ENCODE peak calls at places on chromosome 22, in seven cellular contexts. One of them, this sample, is unnamed.

GRCh38 chr22:42680648-42681047 is 31.5 kb upstream of the CYB5R3 start:
- DNase-seq in colonic mucosa: no peak
- DNase-seq in stimulated activated naive CD4-positive, alpha-beta T cell: no peak
- DNase-seq in stimulated activated CD4-positive, alpha-beta T cell treated with anti-CD3 and anti-CD28 coated beads, Interleukin-1b, Interleukin-23, amount 100 ng/mL, for 24 hours: no peak
- DNase-seq in GM12865: no peak
- DNase-seq in activated CD8-positive, alpha-beta memory T cell treated with anti-CD3 and anti-CD28 coated beads for 24 hours: no peak
- DNase-seq in posterior vena cava: peak
- DNase-seq in this sample: no peak

GRCh38 chr22:37319469-37319868 is 37.2 kb downstream of the CYTH4 start:
- DNase-seq in colonic mucosa: no peak
- DNase-seq in stimulated activated naive CD4-positive, alpha-beta T cell: no peak
- DNase-seq in stimulated activated CD4-positive, alpha-beta T cell treated with anti-CD3 and anti-CD28 coated beads, Interleukin-1b, Interleukin-23, amount 100 ng/mL, for 24 hours: no peak
- DNase-seq in GM12865: no peak
- DNase-seq in activated CD8-positive, alpha-beta memory T cell treated with anti-CD3 and anti-CD28 coated beads for 24 hours: no peak
- DNase-seq in posterior vena cava: no peak
- DNase-seq in this sample: no peak

GRCh38 chr22:25360411-25360810 is 141.0 kb downstream of the CRYBB2 start:
- DNase-seq in colonic mucosa: no peak
- DNase-seq in stimulated activated naive CD4-positive, alpha-beta T cell: no peak
- DNase-seq in stimulated activated CD4-positive, alpha-beta T cell treated with anti-CD3 and anti-CD28 coated beads, Interleukin-1b, Interleukin-23, amount 100 ng/mL, for 24 hours: no peak
- DNase-seq in GM12865: no peak
- DNase-seq in activated CD8-positive, alpha-beta memory T cell treated with anti-CD3 and anti-CD28 coated beads for 24 hours: no peak
- DNase-seq in posterior vena cava: peak
- DNase-seq in this sample: no peak

GRCh38 chr22:40571887-40572286 is 64.6 kb downstream of the MRTFA start:
- DNase-seq in colonic mucosa: no peak
- DNase-seq in stimulated activated naive CD4-positive, alpha-beta T cell: no peak
- DNase-seq in stimulated activated CD4-positive, alpha-beta T cell treated with anti-CD3 and anti-CD28 coated beads, Interleukin-1b, Interleukin-23, amount 100 ng/mL, for 24 hours: no peak
- DNase-seq in GM12865: no peak
- DNase-seq in activated CD8-positive, alpha-beta memory T cell treated with anti-CD3 and anti-CD28 coated beads for 24 hours: no peak
- DNase-seq in posterior vena cava: no peak
- DNase-seq in this sample: no peak

GRCh38 chr22:38868286-38868721 is 3.7 kb downstream of the CBX6 start:
- DNase-seq in colonic mucosa: no peak
- DNase-seq in stimulated activated naive CD4-positive, alpha-beta T cell: no peak
- DNase-seq in stimulated activated CD4-positive, alpha-beta T cell treated with anti-CD3 and anti-CD28 coated beads, Interleukin-1b, Interleukin-23, amount 100 ng/mL, for 24 hours: no peak
- DNase-seq in GM12865: no peak
- DNase-seq in activated CD8-positive, alpha-beta memory T cell treated with anti-CD3 and anti-CD28 coated beads for 24 hours: no peak
- DNase-seq in posterior vena cava: peak
- DNase-seq in this sample: no peak

GRCh38 chr22:28116261-28116673 is 197.2 kb upstream of the PITPNB start:
- DNase-seq in colonic mucosa: no peak
- DNase-seq in stimulated activated naive CD4-positive, alpha-beta T cell: no peak
- DNase-seq in stimulated activated CD4-positive, alpha-beta T cell treated with anti-CD3 and anti-CD28 coated beads, Interleukin-1b, Interleukin-23, amount 100 ng/mL, for 24 hours: no peak
- DNase-seq in GM12865: no peak
- DNase-seq in activated CD8-positive, alpha-beta memory T cell treated with anti-CD3 and anti-CD28 coated beads for 24 hours: no peak
- DNase-seq in posterior vena cava: peak
- DNase-seq in this sample: no peak

GRCh38 chr22:35367331-35367886 is 13.5 kb upstream of the HMOX1 start:
- DNase-seq in colonic mucosa: peak
- DNase-seq in stimulated activated naive CD4-positive, alpha-beta T cell: no peak
- DNase-seq in stimulated activated CD4-positive, alpha-beta T cell treated with anti-CD3 and anti-CD28 coated beads, Interleukin-1b, Interleukin-23, amount 100 ng/mL, for 24 hours: no peak
- DNase-seq in GM12865: peak
- DNase-seq in activated CD8-positive, alpha-beta memory T cell treated with anti-CD3 and anti-CD28 coated beads for 24 hours: no peak
- DNase-seq in posterior vena cava: no peak
- DNase-seq in this sample: no peak

GRCh38 chr22:42856179-42856864 is 751 bp downstream of the ARFGAP3 start:
- DNase-seq in colonic mucosa: peak
- DNase-seq in stimulated activated naive CD4-positive, alpha-beta T cell: peak
- DNase-seq in stimulated activated CD4-positive, alpha-beta T cell treated with anti-CD3 and anti-CD28 coated beads, Interleukin-1b, Interleukin-23, amount 100 ng/mL, for 24 hours: no peak
- DNase-seq in GM12865: peak
- DNase-seq in activated CD8-positive, alpha-beta memory T cell treated with anti-CD3 and anti-CD28 coated beads for 24 hours: peak
- DNase-seq in posterior vena cava: peak
- DNase-seq in this sample: no peak

GRCh38 chr22:20159088-20159487 is 8.2 kb upstream of the CCDC188 start:
- DNase-seq in colonic mucosa: no peak
- DNase-seq in stimulated activated naive CD4-positive, alpha-beta T cell: no peak
- DNase-seq in stimulated activated CD4-positive, alpha-beta T cell treated with anti-CD3 and anti-CD28 coated beads, Interleukin-1b, Interleukin-23, amount 100 ng/mL, for 24 hours: no peak
- DNase-seq in GM12865: no peak
- DNase-seq in activated CD8-positive, alpha-beta memory T cell treated with anti-CD3 and anti-CD28 coated beads for 24 hours: no peak
- DNase-seq in posterior vena cava: no peak
- DNase-seq in this sample: no peak

GRCh38 chr22:21457023-21457787 is 10.0 kb upstream of the TMEM191C start:
- DNase-seq in colonic mucosa: no peak
- DNase-seq in stimulated activated naive CD4-positive, alpha-beta T cell: no peak
- DNase-seq in stimulated activated CD4-positive, alpha-beta T cell treated with anti-CD3 and anti-CD28 coated beads, Interleukin-1b, Interleukin-23, amount 100 ng/mL, for 24 hours: no peak
- DNase-seq in GM12865: no peak
- DNase-seq in activated CD8-positive, alpha-beta memory T cell treated with anti-CD3 and anti-CD28 coated beads for 24 hours: peak
- DNase-seq in posterior vena cava: peak
- DNase-seq in this sample: no peak

GRCh38 chr22:46748948-46749681 is 11.1 kb upstream of the CERK start:
- DNase-seq in colonic mucosa: no peak
- DNase-seq in stimulated activated naive CD4-positive, alpha-beta T cell: peak
- DNase-seq in stimulated activated CD4-positive, alpha-beta T cell treated with anti-CD3 and anti-CD28 coated beads, Interleukin-1b, Interleukin-23, amount 100 ng/mL, for 24 hours: no peak
- DNase-seq in GM12865: no peak
- DNase-seq in activated CD8-positive, alpha-beta memory T cell treated with anti-CD3 and anti-CD28 coated beads for 24 hours: peak
- DNase-seq in posterior vena cava: no peak
- DNase-seq in this sample: no peak

GRCh38 chr22:31969789-31970489 is 25.6 kb downstream of the YWHAH start:
- DNase-seq in colonic mucosa: peak
- DNase-seq in stimulated activated naive CD4-positive, alpha-beta T cell: peak
- DNase-seq in stimulated activated CD4-positive, alpha-beta T cell treated with anti-CD3 and anti-CD28 coated beads, Interleukin-1b, Interleukin-23, amount 100 ng/mL, for 24 hours: peak
- DNase-seq in GM12865: peak
- DNase-seq in activated CD8-positive, alpha-beta memory T cell treated with anti-CD3 and anti-CD28 coated beads for 24 hours: peak
- DNase-seq in posterior vena cava: no peak
- DNase-seq in this sample: peak

GRCh38 chr22:11627798-11628650 is 3900.0 kb upstream of the OR11H1 start:
- DNase-seq in colonic mucosa: no peak
- DNase-seq in stimulated activated naive CD4-positive, alpha-beta T cell: no peak
- DNase-seq in stimulated activated CD4-positive, alpha-beta T cell treated with anti-CD3 and anti-CD28 coated beads, Interleukin-1b, Interleukin-23, amount 100 ng/mL, for 24 hours: no peak
- DNase-seq in GM12865: no peak
- DNase-seq in activated CD8-positive, alpha-beta memory T cell treated with anti-CD3 and anti-CD28 coated beads for 24 hours: no peak
- DNase-seq in posterior vena cava: peak
- DNase-seq in this sample: no peak

GRCh38 chr22:50221410-50222300 is 20.8 kb downstream of the SELENOO start:
- DNase-seq in colonic mucosa: no peak
- DNase-seq in stimulated activated naive CD4-positive, alpha-beta T cell: no peak
- DNase-seq in stimulated activated CD4-positive, alpha-beta T cell treated with anti-CD3 and anti-CD28 coated beads, Interleukin-1b, Interleukin-23, amount 100 ng/mL, for 24 hours: no peak
- DNase-seq in GM12865: no peak
- DNase-seq in activated CD8-positive, alpha-beta memory T cell treated with anti-CD3 and anti-CD28 coated beads for 24 hours: no peak
- DNase-seq in posterior vena cava: peak
- DNase-seq in this sample: no peak

GRCh38 chr22:45742866-45743450 is 71.3 kb downstream of the ATXN10 start:
- DNase-seq in colonic mucosa: no peak
- DNase-seq in stimulated activated naive CD4-positive, alpha-beta T cell: no peak
- DNase-seq in stimulated activated CD4-positive, alpha-beta T cell treated with anti-CD3 and anti-CD28 coated beads, Interleukin-1b, Interleukin-23, amount 100 ng/mL, for 24 hours: no peak
- DNase-seq in GM12865: no peak
- DNase-seq in activated CD8-positive, alpha-beta memory T cell treated with anti-CD3 and anti-CD28 coated beads for 24 hours: no peak
- DNase-seq in posterior vena cava: no peak
- DNase-seq in this sample: no peak

GRCh38 chr22:48520888-48521600 is 1306.6 kb downstream of the BRD1 start:
- DNase-seq in colonic mucosa: no peak
- DNase-seq in stimulated activated naive CD4-positive, alpha-beta T cell: no peak
- DNase-seq in stimulated activated CD4-positive, alpha-beta T cell treated with anti-CD3 and anti-CD28 coated beads, Interleukin-1b, Interleukin-23, amount 100 ng/mL, for 24 hours: no peak
- DNase-seq in GM12865: no peak
- DNase-seq in activated CD8-positive, alpha-beta memory T cell treated with anti-CD3 and anti-CD28 coated beads for 24 hours: no peak
- DNase-seq in posterior vena cava: no peak
- DNase-seq in this sample: no peak

GRCh38 chr22:37462983-37463382 is 23.2 kb downstream of the MFNG start:
- DNase-seq in colonic mucosa: no peak
- DNase-seq in stimulated activated naive CD4-positive, alpha-beta T cell: no peak
- DNase-seq in stimulated activated CD4-positive, alpha-beta T cell treated with anti-CD3 and anti-CD28 coated beads, Interleukin-1b, Interleukin-23, amount 100 ng/mL, for 24 hours: no peak
- DNase-seq in GM12865: no peak
- DNase-seq in activated CD8-positive, alpha-beta memory T cell treated with anti-CD3 and anti-CD28 coated beads for 24 hours: no peak
- DNase-seq in posterior vena cava: no peak
- DNase-seq in this sample: no peak

GRCh38 chr22:19488285-19488684 is 8.6 kb downstream of the CDC45 start:
- DNase-seq in colonic mucosa: no peak
- DNase-seq in stimulated activated naive CD4-positive, alpha-beta T cell: no peak
- DNase-seq in stimulated activated CD4-positive, alpha-beta T cell treated with anti-CD3 and anti-CD28 coated beads, Interleukin-1b, Interleukin-23, amount 100 ng/mL, for 24 hours: no peak
- DNase-seq in GM12865: no peak
- DNase-seq in activated CD8-positive, alpha-beta memory T cell treated with anti-CD3 and anti-CD28 coated beads for 24 hours: no peak
- DNase-seq in posterior vena cava: no peak
- DNase-seq in this sample: no peak

GRCh38 chr22:19723990-19724827 is 870 bp downstream of the GP1BB start:
- DNase-seq in colonic mucosa: no peak
- DNase-seq in stimulated activated naive CD4-positive, alpha-beta T cell: no peak
- DNase-seq in stimulated activated CD4-positive, alpha-beta T cell treated with anti-CD3 and anti-CD28 coated beads, Interleukin-1b, Interleukin-23, amount 100 ng/mL, for 24 hours: no peak
- DNase-seq in GM12865: peak
- DNase-seq in activated CD8-positive, alpha-beta memory T cell treated with anti-CD3 and anti-CD28 coated beads for 24 hours: no peak
- DNase-seq in posterior vena cava: no peak
- DNase-seq in this sample: no peak

GRCh38 chr22:41713004-41713403 is 13.7 kb downstream of the MEI1 start:
- DNase-seq in colonic mucosa: no peak
- DNase-seq in stimulated activated naive CD4-positive, alpha-beta T cell: no peak
- DNase-seq in stimulated activated CD4-positive, alpha-beta T cell treated with anti-CD3 and anti-CD28 coated beads, Interleukin-1b, Interleukin-23, amount 100 ng/mL, for 24 hours: no peak
- DNase-seq in GM12865: no peak
- DNase-seq in activated CD8-positive, alpha-beta memory T cell treated with anti-CD3 and anti-CD28 coated beads for 24 hours: no peak
- DNase-seq in posterior vena cava: no peak
- DNase-seq in this sample: no peak

GRCh38 chr22:20064545-20065262 is 15.3 kb upstream of the DGCR8 start:
- DNase-seq in colonic mucosa: no peak
- DNase-seq in stimulated activated naive CD4-positive, alpha-beta T cell: no peak
- DNase-seq in stimulated activated CD4-positive, alpha-beta T cell treated with anti-CD3 and anti-CD28 coated beads, Interleukin-1b, Interleukin-23, amount 100 ng/mL, for 24 hours: no peak
- DNase-seq in GM12865: no peak
- DNase-seq in activated CD8-positive, alpha-beta memory T cell treated with anti-CD3 and anti-CD28 coated beads for 24 hours: no peak
- DNase-seq in posterior vena cava: no peak
- DNase-seq in this sample: no peak

GRCh38 chr22:36384766-36385400 is 2.9 kb downstream of the MYH9 start:
- DNase-seq in colonic mucosa: no peak
- DNase-seq in stimulated activated naive CD4-positive, alpha-beta T cell: peak
- DNase-seq in stimulated activated CD4-positive, alpha-beta T cell treated with anti-CD3 and anti-CD28 coated beads, Interleukin-1b, Interleukin-23, amount 100 ng/mL, for 24 hours: no peak
- DNase-seq in GM12865: peak
- DNase-seq in activated CD8-positive, alpha-beta memory T cell treated with anti-CD3 and anti-CD28 coated beads for 24 hours: no peak
- DNase-seq in posterior vena cava: no peak
- DNase-seq in this sample: no peak

GRCh38 chr22:16717699-16718558 is 107.3 kb downstream of the XKR3 start:
- DNase-seq in colonic mucosa: no peak
- DNase-seq in stimulated activated naive CD4-positive, alpha-beta T cell: no peak
- DNase-seq in stimulated activated CD4-positive, alpha-beta T cell treated with anti-CD3 and anti-CD28 coated beads, Interleukin-1b, Interleukin-23, amount 100 ng/mL, for 24 hours: no peak
- DNase-seq in GM12865: no peak
- DNase-seq in activated CD8-positive, alpha-beta memory T cell treated with anti-CD3 and anti-CD28 coated beads for 24 hours: no peak
- DNase-seq in posterior vena cava: peak
- DNase-seq in this sample: no peak

GRCh38 chr22:24444729-24445466 is 17.5 kb downstream of the ADORA2A start:
- DNase-seq in colonic mucosa: no peak
- DNase-seq in stimulated activated naive CD4-positive, alpha-beta T cell: no peak
- DNase-seq in stimulated activated CD4-positive, alpha-beta T cell treated with anti-CD3 and anti-CD28 coated beads, Interleukin-1b, Interleukin-23, amount 100 ng/mL, for 24 hours: no peak
- DNase-seq in GM12865: no peak
- DNase-seq in activated CD8-positive, alpha-beta memory T cell treated with anti-CD3 and anti-CD28 coated beads for 24 hours: no peak
- DNase-seq in posterior vena cava: peak
- DNase-seq in this sample: no peak

GRCh38 chr22:26570126-26570525 is 19.8 kb downstream of the TPST2 start:
- DNase-seq in colonic mucosa: peak
- DNase-seq in stimulated activated naive CD4-positive, alpha-beta T cell: no peak
- DNase-seq in stimulated activated CD4-positive, alpha-beta T cell treated with anti-CD3 and anti-CD28 coated beads, Interleukin-1b, Interleukin-23, amount 100 ng/mL, for 24 hours: no peak
- DNase-seq in GM12865: no peak
- DNase-seq in activated CD8-positive, alpha-beta memory T cell treated with anti-CD3 and anti-CD28 coated beads for 24 hours: no peak
- DNase-seq in posterior vena cava: no peak
- DNase-seq in this sample: no peak

GRCh38 chr22:46585340-46586122 is 34.7 kb upstream of the GRAMD4 start:
- DNase-seq in colonic mucosa: no peak
- DNase-seq in stimulated activated naive CD4-positive, alpha-beta T cell: no peak
- DNase-seq in stimulated activated CD4-positive, alpha-beta T cell treated with anti-CD3 and anti-CD28 coated beads, Interleukin-1b, Interleukin-23, amount 100 ng/mL, for 24 hours: no peak
- DNase-seq in GM12865: no peak
- DNase-seq in activated CD8-positive, alpha-beta memory T cell treated with anti-CD3 and anti-CD28 coated beads for 24 hours: no peak
- DNase-seq in posterior vena cava: no peak
- DNase-seq in this sample: no peak

GRCh38 chr22:40107756-40108437 is 69.8 kb upstream of the TNRC6B start:
- DNase-seq in colonic mucosa: no peak
- DNase-seq in stimulated activated naive CD4-positive, alpha-beta T cell: no peak
- DNase-seq in stimulated activated CD4-positive, alpha-beta T cell treated with anti-CD3 and anti-CD28 coated beads, Interleukin-1b, Interleukin-23, amount 100 ng/mL, for 24 hours: no peak
- DNase-seq in GM12865: no peak
- DNase-seq in activated CD8-positive, alpha-beta memory T cell treated with anti-CD3 and anti-CD28 coated beads for 24 hours: peak
- DNase-seq in posterior vena cava: no peak
- DNase-seq in this sample: no peak

GRCh38 chr22:29617922-29618629 is 14.6 kb downstream of the NF2 start:
- DNase-seq in colonic mucosa: no peak
- DNase-seq in stimulated activated naive CD4-positive, alpha-beta T cell: no peak
- DNase-seq in stimulated activated CD4-positive, alpha-beta T cell treated with anti-CD3 and anti-CD28 coated beads, Interleukin-1b, Interleukin-23, amount 100 ng/mL, for 24 hours: no peak
- DNase-seq in GM12865: peak
- DNase-seq in activated CD8-positive, alpha-beta memory T cell treated with anti-CD3 and anti-CD28 coated beads for 24 hours: no peak
- DNase-seq in posterior vena cava: no peak
- DNase-seq in this sample: peak

GRCh38 chr22:36536717-36537116 is 7.8 kb upstream of the EIF3D start:
- DNase-seq in colonic mucosa: no peak
- DNase-seq in stimulated activated naive CD4-positive, alpha-beta T cell: no peak
- DNase-seq in stimulated activated CD4-positive, alpha-beta T cell treated with anti-CD3 and anti-CD28 coated beads, Interleukin-1b, Interleukin-23, amount 100 ng/mL, for 24 hours: no peak
- DNase-seq in GM12865: no peak
- DNase-seq in activated CD8-positive, alpha-beta memory T cell treated with anti-CD3 and anti-CD28 coated beads for 24 hours: no peak
- DNase-seq in posterior vena cava: no peak
- DNase-seq in this sample: no peak

GRCh38 chr22:32880906-32881596 is 79.5 kb downstream of the TIMP3 start:
- DNase-seq in colonic mucosa: peak
- DNase-seq in stimulated activated naive CD4-positive, alpha-beta T cell: no peak
- DNase-seq in stimulated activated CD4-positive, alpha-beta T cell treated with anti-CD3 and anti-CD28 coated beads, Interleukin-1b, Interleukin-23, amount 100 ng/mL, for 24 hours: no peak
- DNase-seq in GM12865: no peak
- DNase-seq in activated CD8-positive, alpha-beta memory T cell treated with anti-CD3 and anti-CD28 coated beads for 24 hours: peak
- DNase-seq in posterior vena cava: peak
- DNase-seq in this sample: no peak

GRCh38 chr22:48692734-48693376 is 1134.8 kb downstream of the BRD1 start:
- DNase-seq in colonic mucosa: no peak
- DNase-seq in stimulated activated naive CD4-positive, alpha-beta T cell: no peak
- DNase-seq in stimulated activated CD4-positive, alpha-beta T cell treated with anti-CD3 and anti-CD28 coated beads, Interleukin-1b, Interleukin-23, amount 100 ng/mL, for 24 hours: no peak
- DNase-seq in GM12865: no peak
- DNase-seq in activated CD8-positive, alpha-beta memory T cell treated with anti-CD3 and anti-CD28 coated beads for 24 hours: no peak
- DNase-seq in posterior vena cava: no peak
- DNase-seq in this sample: no peak

GRCh38 chr22:35539910-35540599 is 576 bp upstream of the RASD2 start:
- DNase-seq in colonic mucosa: peak
- DNase-seq in stimulated activated naive CD4-positive, alpha-beta T cell: peak
- DNase-seq in stimulated activated CD4-positive, alpha-beta T cell treated with anti-CD3 and anti-CD28 coated beads, Interleukin-1b, Interleukin-23, amount 100 ng/mL, for 24 hours: no peak
- DNase-seq in GM12865: peak
- DNase-seq in activated CD8-positive, alpha-beta memory T cell treated with anti-CD3 and anti-CD28 coated beads for 24 hours: peak
- DNase-seq in posterior vena cava: no peak
- DNase-seq in this sample: peak

GRCh38 chr22:20422965-20423635 is 14.5 kb downstream of the SCARF2 start:
- DNase-seq in colonic mucosa: peak
- DNase-seq in stimulated activated naive CD4-positive, alpha-beta T cell: no peak
- DNase-seq in stimulated activated CD4-positive, alpha-beta T cell treated with anti-CD3 and anti-CD28 coated beads, Interleukin-1b, Interleukin-23, amount 100 ng/mL, for 24 hours: no peak
- DNase-seq in GM12865: no peak
- DNase-seq in activated CD8-positive, alpha-beta memory T cell treated with anti-CD3 and anti-CD28 coated beads for 24 hours: no peak
- DNase-seq in posterior vena cava: no peak
- DNase-seq in this sample: no peak

GRCh38 chr22:45881524-45881875 is 95.5 kb downstream of the WNT7B start:
- DNase-seq in colonic mucosa: no peak
- DNase-seq in stimulated activated naive CD4-positive, alpha-beta T cell: no peak
- DNase-seq in stimulated activated CD4-positive, alpha-beta T cell treated with anti-CD3 and anti-CD28 coated beads, Interleukin-1b, Interleukin-23, amount 100 ng/mL, for 24 hours: no peak
- DNase-seq in GM12865: no peak
- DNase-seq in activated CD8-positive, alpha-beta memory T cell treated with anti-CD3 and anti-CD28 coated beads for 24 hours: no peak
- DNase-seq in posterior vena cava: peak
- DNase-seq in this sample: no peak

GRCh38 chr22:26471522-26471921 is 12.1 kb downstream of the HPS4 start:
- DNase-seq in colonic mucosa: no peak
- DNase-seq in stimulated activated naive CD4-positive, alpha-beta T cell: no peak
- DNase-seq in stimulated activated CD4-positive, alpha-beta T cell treated with anti-CD3 and anti-CD28 coated beads, Interleukin-1b, Interleukin-23, amount 100 ng/mL, for 24 hours: no peak
- DNase-seq in GM12865: no peak
- DNase-seq in activated CD8-positive, alpha-beta memory T cell treated with anti-CD3 and anti-CD28 coated beads for 24 hours: no peak
- DNase-seq in posterior vena cava: no peak
- DNase-seq in this sample: no peak

GRCh38 chr22:21961886-21962654 is 9.4 kb upstream of the PPM1F start:
- DNase-seq in colonic mucosa: peak
- DNase-seq in stimulated activated naive CD4-positive, alpha-beta T cell: no peak
- DNase-seq in stimulated activated CD4-positive, alpha-beta T cell treated with anti-CD3 and anti-CD28 coated beads, Interleukin-1b, Interleukin-23, amount 100 ng/mL, for 24 hours: no peak
- DNase-seq in GM12865: no peak
- DNase-seq in activated CD8-positive, alpha-beta memory T cell treated with anti-CD3 and anti-CD28 coated beads for 24 hours: no peak
- DNase-seq in posterior vena cava: no peak
- DNase-seq in this sample: no peak

GRCh38 chr22:30890689-30891442 is 77.7 kb downstream of the MORC2 start:
- DNase-seq in colonic mucosa: peak
- DNase-seq in stimulated activated naive CD4-positive, alpha-beta T cell: no peak
- DNase-seq in stimulated activated CD4-positive, alpha-beta T cell treated with anti-CD3 and anti-CD28 coated beads, Interleukin-1b, Interleukin-23, amount 100 ng/mL, for 24 hours: no peak
- DNase-seq in GM12865: peak
- DNase-seq in activated CD8-positive, alpha-beta memory T cell treated with anti-CD3 and anti-CD28 coated beads for 24 hours: peak
- DNase-seq in posterior vena cava: peak
- DNase-seq in this sample: peak

GRCh38 chr22:21832291-21833290 is 34.9 kb downstream of the MAPK1 start:
- DNase-seq in colonic mucosa: no peak
- DNase-seq in stimulated activated naive CD4-positive, alpha-beta T cell: no peak
- DNase-seq in stimulated activated CD4-positive, alpha-beta T cell treated with anti-CD3 and anti-CD28 coated beads, Interleukin-1b, Interleukin-23, amount 100 ng/mL, for 24 hours: no peak
- DNase-seq in GM12865: no peak
- DNase-seq in activated CD8-positive, alpha-beta memory T cell treated with anti-CD3 and anti-CD28 coated beads for 24 hours: no peak
- DNase-seq in posterior vena cava: no peak
- DNase-seq in this sample: no peak